ENCODE peak calls at places on chromosomes 7 and 10, in seven cellular contexts. B, J, F, S, P, Z and D are unnamed samples.

GRCh38 chr7:137771679-137772078 is 75.1 kb downstream of the DGKI start:
- DNase-seq in B (no peak), J (no peak), F (no peak), S (no peak), P (peak; percentile 92), Z (no peak), D (no peak)

GRCh38 chr10:68870545-68871104 is 30.5 kb upstream of the DDX50 start:
- DNase-seq in B (no peak), J (no peak), F (no peak), S (no peak), P (no peak), Z (no peak), D (peak; percentile 18)

GRCh38 chr7:159119851-159120539 is 24.7 kb downstream of the VIPR2 start:
- DNase-seq in B (no peak), J (no peak), F (no peak), S (no peak), P (no peak), Z (no peak), D (no peak)

GRCh38 chr10:69929575-69929974 is 123.1 kb upstream of the MACROH2A2 start:
- DNase-seq in B (no peak), J (no peak), F (no peak), S (no peak), P (no peak), Z (no peak), D (no peak)

GRCh38 chr7:151232272-151233110 is at the start of gene CHPF2:
- DNase-seq in B (peak; percentile 81), J (peak; percentile 93), F (peak; percentile 93), S (peak; percentile 91), P (peak; percentile 85), Z (peak; percentile 95), D (peak; percentile 94)

GRCh38 chr10:43862756-43863155 is 214.1 kb upstream of the ZNF32 start:
- DNase-seq in B (no peak), J (no peak), F (no peak), S (no peak), P (no peak), Z (no peak), D (peak; percentile 73)

GRCh38 chr7:9718071-9718470 is 1255.6 kb upstream of the PHF14 start:
- DNase-seq in B (no peak), J (no peak), F (no peak), S (no peak), P (no peak), Z (no peak), D (no peak)

GRCh38 chr10:7210516-7210915 is 200.3 kb downstream of the SFMBT2 start:
- DNase-seq in B (no peak), J (no peak), F (no peak), S (no peak), P (no peak), Z (no peak), D (no peak)

GRCh38 chr7:99365318-99366141 is 9.0 kb upstream of the ARPC1B start:
- DNase-seq in B (peak; percentile 58), J (no peak), F (no peak), S (peak; percentile 74), P (no peak), Z (no peak), D (peak; percentile 55)